ENCODE peak calls at places on chromosome 18, in six cellular contexts. O is amniotic stem cell, K is GF-D8, B is LoVo, S is NCI-H226, X is adipocyte. M is an unnamed sample.

GRCh38 chr18:71831039-71831438 is 713.1 kb downstream of the CBLN2 start:
- DNase-seq in O (no peak), K (no peak), B (no peak), S (peak; percentile 57), X (no peak), M (no peak)

GRCh38 chr18:10015941-10016819 is 102.4 kb downstream of the VAPA start:
- DNase-seq in O (peak; percentile 69), K (no peak), B (no peak), S (peak; percentile 78), X (peak; percentile 82), M (no peak)

GRCh38 chr18:49898421-49898820 is 85.1 kb upstream of the ACAA2 start:
- DNase-seq in O (peak; percentile 41), K (no peak), B (peak; percentile 8), S (peak; percentile 7), X (peak; percentile 84), M (peak; percentile 58)

GRCh38 chr18:27879540-27879939 is 297.4 kb downstream of the CDH2 start:
- DNase-seq in O (no peak), K (no peak), B (no peak), S (no peak), X (no peak), M (no peak)

GRCh38 chr18:79385749-79386341 is 9.9 kb upstream of the NFATC1 start:
- DNase-seq in O (no peak), K (no peak), B (no peak), S (no peak), X (no peak), M (no peak)

GRCh38 chr18:44725300-44726096 is 44.8 kb downstream of the SETBP1 start:
- DNase-seq in O (peak; percentile 12), K (no peak), B (no peak), S (no peak), X (peak; percentile 61), M (peak; percentile 37)

GRCh38 chr18:58034370-58034769 is 9.7 kb upstream of the NEDD4L start:
- DNase-seq in O (no peak), K (no peak), B (no peak), S (no peak), X (no peak), M (no peak)

GRCh38 chr18:63867368-63867767 is 20.1 kb upstream of the SERPINB2 start:
- DNase-seq in O (no peak), K (no peak), B (no peak), S (no peak), X (peak; percentile 49), M (no peak)

GRCh38 chr18:36152781-36153180 is 23.1 kb downstream of the ELP2 start:
- DNase-seq in O (no peak), K (no peak), B (no peak), S (no peak), X (no peak), M (no peak)

GRCh38 chr18:7924616-7925015 is 357.5 kb downstream of the PTPRM start:
- DNase-seq in O (no peak), K (no peak), B (no peak), S (no peak), X (no peak), M (no peak)

GRCh38 chr18:40470753-40471152 is 1484.3 kb upstream of the PIK3C3 start:
- DNase-seq in O (no peak), K (no peak), B (no peak), S (no peak), X (no peak), M (no peak)

GRCh38 chr18:62044490-62045000 is 142.3 kb downstream of the PIGN start:
- DNase-seq in O (no peak), K (no peak), B (no peak), S (no peak), X (peak; percentile 35), M (no peak)

GRCh38 chr18:50398099-50398498 is 23.3 kb downstream of the SKA1 start:
- DNase-seq in O (no peak), K (no peak), B (no peak), S (no peak), X (no peak), M (no peak)

M was measured in KBM-7.